ENCODE peak calls at places on chromosomes 12 and 14, in four cellular contexts. Z, V, B and W are unnamed samples.

GRCh38 chr12:83027021-83027723 is 340.5 kb downstream of the TMTC2 start:
- DNase-seq in Z (no peak), V (no peak), B (no peak), W (no peak)

GRCh38 chr12:67534671-67535070 is 113.9 kb upstream of the DYRK2 start:
- DNase-seq in Z (no peak), V (no peak), B (no peak), W (no peak)

GRCh38 chr14:86462193-86462592 is 932.2 kb downstream of the FLRT2 start:
- DNase-seq in Z (peak), V (no peak), B (no peak), W (no peak)

GRCh38 chr12:99455350-99456037 is 192.1 kb upstream of the GARIN6 start:
- DNase-seq in Z (no peak), V (no peak), B (no peak), W (peak)

GRCh38 chr12:3632256-3633240 is 120.4 kb downstream of the CRACR2A start:
- DNase-seq in Z (no peak), V (no peak), B (no peak), W (no peak)

GRCh38 chr12:1934068-1934467 is 15.6 kb upstream of the CACNA2D4 start:
- DNase-seq in Z (no peak), V (peak), B (no peak), W (peak)

GRCh38 chr14:81454572-81455218 is 54.6 kb upstream of the STON2 start:
- DNase-seq in Z (no peak), V (no peak), B (no peak), W (no peak)

GRCh38 chr12:32211769-32212156 is 105.1 kb downstream of the BICD1 start:
- DNase-seq in Z (no peak), V (peak), B (no peak), W (no peak)

GRCh38 chr12:4274960-4275868 is 1.7 kb downstream of the CCND2 start:
- DNase-seq in Z (no peak), V (no peak), B (no peak), W (peak)

GRCh38 chr12:66013224-66013623 is 117.3 kb downstream of the LLPH start:
- DNase-seq in Z (no peak), V (no peak), B (no peak), W (no peak)

GRCh38 chr12:130102266-130102665 is 60.0 kb upstream of the FZD10 start:
- DNase-seq in Z (no peak), V (no peak), B (no peak), W (no peak)

GRCh38 chr14:68937790-68938514 is 41.1 kb downstream of the ACTN1 start:
- DNase-seq in Z (no peak), V (peak), B (no peak), W (no peak)

GRCh38 chr12:49808686-49809368 is 19.4 kb downstream of the NCKAP5L start:
- DNase-seq in Z (no peak), V (no peak), B (no peak), W (no peak)

GRCh38 chr14:68569546-68569908 is 223.3 kb downstream of the ZFP36L1 start:
- DNase-seq in Z (no peak), V (no peak), B (no peak), W (no peak)

GRCh38 chr14:81940636-81941035 is 407.0 kb upstream of the SEL1L start:
- DNase-seq in Z (no peak), V (no peak), B (no peak), W (no peak)

GRCh38 chr12:56071648-56072047 is 8.3 kb upstream of the ERBB3 start:
- DNase-seq in Z (peak), V (no peak), B (no peak), W (no peak)

GRCh38 chr14:94058128-94058673 is 22.8 kb downstream of the DDX24 start:
- DNase-seq in Z (no peak), V (no peak), B (no peak), W (no peak)

GRCh38 chr12:90078344-90078743 is 369.7 kb upstream of the ATP2B1 start:
- DNase-seq in Z (no peak), V (no peak), B (no peak), W (no peak)

GRCh38 chr12:120538281-120539156 is 4.4 kb downstream of the RNF10 start:
- DNase-seq in Z (peak), V (peak), B (no peak), W (no peak)

GRCh38 chr14:98412431-98412830 is 859.6 kb downstream of the BCL11B start:
- DNase-seq in Z (no peak), V (no peak), B (no peak), W (no peak)

GRCh38 chr14:33499687-33500086 is 451.2 kb downstream of the EGLN3 start:
- DNase-seq in Z (no peak), V (no peak), B (no peak), W (no peak)

GRCh38 chr12:93819048-93819491 is 141.9 kb downstream of the CRADD start:
- DNase-seq in Z (no peak), V (no peak), B (no peak), W (no peak)

GRCh38 chr12:15830538-15830937 is 41.4 kb upstream of the EPS8 start:
- DNase-seq in Z (no peak), V (no peak), B (no peak), W (no peak)

GRCh38 chr14:72552236-72552635 is 341.7 kb downstream of the DPF3 start:
- DNase-seq in Z (no peak), V (no peak), B (no peak), W (no peak)

GRCh38 chr14:104931771-104932675 is 7.3 kb downstream of the PLD4 start:
- DNase-seq in Z (no peak), V (no peak), B (no peak), W (no peak)

GRCh38 chr14:51554339-51554920 is 97.3 kb upstream of the FRMD6 start:
- DNase-seq in Z (no peak), V (no peak), B (no peak), W (no peak)

GRCh38 chr14:51552275-51552674 is 99.4 kb upstream of the FRMD6 start:
- DNase-seq in Z (no peak), V (peak), B (no peak), W (no peak)

GRCh38 chr14:51552768-51553426 is 98.8 kb upstream of the FRMD6 start:
- DNase-seq in Z (no peak), V (peak), B (no peak), W (no peak)

GRCh38 chr14:51554953-51555352 is 96.8 kb upstream of the FRMD6 start:
- DNase-seq in Z (no peak), V (no peak), B (no peak), W (no peak)
- TF ChIP-seq TCF12 in Z (no peak), V (no peak), B (no peak), W (no peak)

DNA sequence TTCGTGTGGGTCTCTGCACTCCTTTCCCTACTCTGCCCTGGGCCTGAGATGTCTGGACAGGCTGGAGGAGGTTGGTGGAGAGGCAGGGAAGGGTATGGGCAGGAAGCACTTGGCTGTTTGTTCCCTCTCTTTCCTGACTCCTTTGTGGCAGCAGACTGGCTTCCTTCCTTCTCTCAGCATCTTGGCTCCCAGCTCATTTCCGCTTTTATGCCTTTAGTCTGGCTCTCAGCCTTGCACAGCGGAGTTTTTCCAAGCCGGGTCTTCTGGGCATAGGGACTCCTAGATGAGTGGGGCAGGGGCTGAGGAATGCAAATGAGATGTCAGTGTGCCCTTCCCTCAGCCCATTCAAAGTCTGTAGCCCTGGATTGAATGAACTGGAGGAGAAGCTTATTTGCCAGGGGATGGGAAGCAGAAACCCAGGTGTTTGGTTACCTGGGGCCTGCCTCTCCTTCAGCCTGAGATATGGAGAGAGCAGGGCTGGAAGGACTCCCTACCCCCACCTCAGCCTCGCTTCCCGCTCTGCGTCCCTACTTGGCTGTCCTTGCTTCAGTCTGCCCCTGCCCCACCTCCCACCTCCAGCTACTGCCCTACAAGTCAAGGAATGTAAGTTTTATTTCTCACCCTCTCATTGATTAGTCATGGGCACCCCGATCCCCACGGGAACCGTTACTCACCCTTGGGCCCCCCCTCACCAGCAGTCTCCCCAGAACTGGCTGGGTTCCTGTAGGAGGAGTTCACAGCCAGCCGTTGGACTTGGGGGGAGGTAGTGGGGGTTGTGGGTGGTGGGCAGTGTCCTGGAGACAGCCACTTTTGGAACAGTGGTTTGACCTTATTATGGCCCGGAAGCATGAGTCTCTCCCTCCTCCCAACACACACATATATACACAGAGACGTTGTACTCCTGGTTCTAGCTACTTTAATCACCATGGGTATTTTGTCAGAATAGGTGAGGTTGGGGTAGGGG is 9.3 kb upstream of the ITGA5 start:
- DNase-seq in Z (no peak), V (no peak), B (no peak), W (no peak)
- TF ChIP-seq TCF12 in Z (no peak), V (no peak), B (no peak), W (no peak)

GRCh38 chr14:61101803-61102548 is 120.9 kb downstream of the SLC38A6 start:
- DNase-seq in Z (no peak), V (no peak), B (no peak), W (no peak)
- TF ChIP-seq TCF12 in Z (no peak), V (no peak), B (no peak), W (no peak)

GRCh38 chr14:61503167-61503801 is 181.9 kb downstream of the PRKCH start:
- DNase-seq in Z (no peak), V (no peak), B (peak), W (no peak)
- TF ChIP-seq TCF12 in Z (no peak), V (no peak), B (no peak), W (no peak)

DNA sequence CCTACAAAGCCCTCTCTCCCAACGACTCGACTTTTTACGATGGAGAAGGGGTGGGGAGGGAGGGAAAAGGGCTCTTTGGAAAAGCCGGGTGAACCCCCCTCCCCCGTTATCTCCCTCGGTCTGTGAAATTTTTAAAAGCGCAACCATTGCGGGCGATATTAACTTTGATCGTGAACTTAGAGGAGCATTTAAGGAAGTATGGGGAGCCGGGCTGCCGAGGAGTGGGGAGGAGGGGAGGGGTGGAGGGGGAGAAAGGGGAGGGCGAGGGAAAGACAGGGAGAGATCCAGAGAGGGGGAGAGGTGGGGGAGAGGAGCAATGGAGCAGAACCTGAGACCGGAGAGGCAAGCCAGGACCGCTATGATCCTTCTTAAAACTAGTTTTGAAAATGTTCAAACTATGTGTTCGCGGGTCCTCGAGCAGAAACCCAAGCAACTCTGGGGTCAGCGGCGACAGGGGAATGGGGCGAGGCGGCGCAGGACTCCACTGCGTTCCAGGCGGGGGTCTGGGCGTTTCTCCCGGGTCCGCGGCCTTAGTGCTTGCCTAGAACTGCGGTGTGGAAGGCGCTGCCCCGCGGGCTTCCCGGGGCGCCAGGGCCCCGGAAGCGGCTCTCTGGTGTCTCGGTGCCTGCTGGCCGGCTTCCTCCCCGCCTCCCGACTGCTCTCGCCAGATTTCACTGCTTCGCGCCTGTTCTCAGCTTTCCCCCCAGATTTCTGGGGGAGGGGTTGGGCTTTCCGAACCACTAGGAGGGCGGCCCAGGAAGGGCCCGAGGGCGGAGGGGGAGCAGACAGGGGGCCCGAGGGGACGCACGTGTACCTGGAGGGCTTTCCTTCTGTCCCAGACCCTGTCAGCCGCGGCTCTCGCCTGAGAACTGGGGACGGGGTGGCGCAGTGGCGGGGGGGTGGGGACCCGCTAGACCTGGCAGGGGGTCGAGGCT is at the start of gene HOTAIR:
- DNase-seq in Z (no peak), V (peak), B (no peak), W (no peak)
- TF ChIP-seq TCF12 in Z (no peak), V (no peak), B (no peak), W (no peak)

GRCh38 chr14:99425272-99425681 is 55.4 kb downstream of the SETD3 start:
- DNase-seq in Z (no peak), V (no peak), B (no peak), W (no peak)

GRCh38 chr14:99426265-99426664 is 54.4 kb downstream of the SETD3 start:
- DNase-seq in Z (no peak), V (no peak), B (no peak), W (no peak)

GRCh38 chr14:99422220-99423010 is 58.2 kb downstream of the SETD3 start:
- DNase-seq in Z (peak), V (no peak), B (no peak), W (no peak)

GRCh38 chr14:99423434-99423833 is 57.2 kb downstream of the SETD3 start:
- DNase-seq in Z (no peak), V (no peak), B (no peak), W (no peak)

DNA sequence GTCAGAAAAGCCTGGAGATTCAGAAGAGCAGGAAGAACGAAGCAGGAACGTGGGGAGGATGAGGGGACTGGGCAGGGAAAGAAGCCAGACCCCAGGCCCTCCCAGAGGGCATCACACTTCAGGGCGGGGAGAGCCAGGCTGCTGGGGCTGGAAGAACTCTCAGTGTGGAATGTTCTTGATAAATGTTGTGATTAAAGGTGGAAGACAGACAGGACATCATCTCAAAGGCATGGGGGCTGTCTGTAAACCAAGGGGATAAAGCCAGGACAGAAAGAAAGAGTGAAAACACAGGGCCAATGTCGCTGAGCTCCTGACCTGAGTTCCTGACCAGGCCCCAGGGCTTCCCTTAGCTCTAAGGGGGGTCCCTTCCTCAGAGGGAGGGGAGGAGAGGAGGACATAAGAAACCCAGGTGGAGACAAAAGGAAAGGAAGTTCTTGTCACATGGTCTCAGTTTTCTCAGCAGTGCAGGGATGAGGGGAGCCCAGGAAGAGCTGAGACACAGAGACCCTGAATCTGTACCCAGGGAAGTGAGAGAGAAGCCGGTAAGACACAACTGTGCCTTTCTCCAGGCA is 56.3 kb downstream of the SETD3 start:
- DNase-seq in Z (no peak), V (no peak), B (no peak), W (no peak)
- TF ChIP-seq TCF12 in Z (no peak), V (no peak), B (no peak), W (no peak)

GRCh38 chr12:86230516-86231146 is 25.6 kb downstream of the MGAT4C start:
- DNase-seq in Z (no peak), V (no peak), B (no peak), W (no peak)
- TF ChIP-seq TCF12 in Z (no peak), V (peak), B (no peak), W (no peak)